ENCODE peak calls at places on chromosomes 16 and 17, in six cellular contexts. One of them, this sample, is unnamed.

GRCh38 chr16:17260271-17260849 is 210.4 kb downstream of the XYLT1 start:
- DNase-seq in aorta: no peak
- DNase-seq in stomach: no peak
- DNase-seq in mammary epithelial cell: no peak
- DNase-seq in cardiac muscle cell: no peak
- DNase-seq in effector memory CD4-positive, alpha-beta T cell: no peak
- DNase-seq in this sample: no peak

GRCh38 chr16:71421911-71422310 is 19.9 kb downstream of the TLE7 start:
- DNase-seq in aorta: no peak
- DNase-seq in stomach: no peak
- DNase-seq in mammary epithelial cell: peak
- DNase-seq in cardiac muscle cell: peak
- DNase-seq in effector memory CD4-positive, alpha-beta T cell: no peak
- DNase-seq in this sample: no peak

GRCh38 chr17:80793421-80793820 is 198.2 kb upstream of the CHMP6 start:
- DNase-seq in aorta: peak
- DNase-seq in stomach: no peak
- DNase-seq in mammary epithelial cell: no peak
- DNase-seq in cardiac muscle cell: no peak
- DNase-seq in effector memory CD4-positive, alpha-beta T cell: no peak
- DNase-seq in this sample: no peak

GRCh38 chr16:46721885-46722284 is 26.3 kb downstream of the MYLK3 start:
- DNase-seq in aorta: no peak
- DNase-seq in stomach: no peak
- DNase-seq in mammary epithelial cell: no peak
- DNase-seq in cardiac muscle cell: no peak
- DNase-seq in effector memory CD4-positive, alpha-beta T cell: no peak
- DNase-seq in this sample: no peak

GRCh38 chr17:63702223-63702577 is 2.3 kb upstream of the LIMD2 start:
- DNase-seq in aorta: no peak
- DNase-seq in stomach: peak
- DNase-seq in mammary epithelial cell: no peak
- DNase-seq in cardiac muscle cell: no peak
- DNase-seq in effector memory CD4-positive, alpha-beta T cell: peak
- DNase-seq in this sample: peak

GRCh38 chr17:47066841-47067682 is 88.0 kb upstream of the RPRML start:
- DNase-seq in aorta: peak
- DNase-seq in stomach: peak
- DNase-seq in mammary epithelial cell: peak
- DNase-seq in cardiac muscle cell: peak
- DNase-seq in effector memory CD4-positive, alpha-beta T cell: peak
- DNase-seq in this sample: peak

GRCh38 chr17:32936894-32937500 is 9.0 kb downstream of the TMEM98 start:
- DNase-seq in aorta: peak
- DNase-seq in stomach: peak
- DNase-seq in mammary epithelial cell: peak
- DNase-seq in cardiac muscle cell: peak
- DNase-seq in effector memory CD4-positive, alpha-beta T cell: peak
- DNase-seq in this sample: peak

GRCh38 chr16:66247516-66248089 is 118.9 kb upstream of the CDH5 start:
- DNase-seq in aorta: peak
- DNase-seq in stomach: no peak
- DNase-seq in mammary epithelial cell: no peak
- DNase-seq in cardiac muscle cell: no peak
- DNase-seq in effector memory CD4-positive, alpha-beta T cell: no peak
- DNase-seq in this sample: no peak

GRCh38 chr17:5530265-5530782 is 44.0 kb downstream of the MIS12 start:
- DNase-seq in aorta: no peak
- DNase-seq in stomach: no peak
- DNase-seq in mammary epithelial cell: no peak
- DNase-seq in cardiac muscle cell: no peak
- DNase-seq in effector memory CD4-positive, alpha-beta T cell: no peak
- DNase-seq in this sample: no peak

GRCh38 chr17:50861334-50861676 is 4.8 kb downstream of the TOB1 start:
- DNase-seq in aorta: no peak
- DNase-seq in stomach: no peak
- DNase-seq in mammary epithelial cell: no peak
- DNase-seq in cardiac muscle cell: no peak
- DNase-seq in effector memory CD4-positive, alpha-beta T cell: no peak
- DNase-seq in this sample: no peak

GRCh38 chr16:48393843-48394703 is 8.9 kb upstream of the SIAH1 start:
- DNase-seq in aorta: no peak
- DNase-seq in stomach: no peak
- DNase-seq in mammary epithelial cell: peak
- DNase-seq in cardiac muscle cell: no peak
- DNase-seq in effector memory CD4-positive, alpha-beta T cell: no peak
- DNase-seq in this sample: no peak

GRCh38 chr16:7509919-7510705 is 177.5 kb downstream of the RBFOX1 start:
- DNase-seq in aorta: no peak
- DNase-seq in stomach: no peak
- DNase-seq in mammary epithelial cell: no peak
- DNase-seq in cardiac muscle cell: no peak
- DNase-seq in effector memory CD4-positive, alpha-beta T cell: no peak
- DNase-seq in this sample: no peak

GRCh38 chr16:81994485-81994884 is 16.8 kb downstream of the SDR42E1 start:
- DNase-seq in aorta: no peak
- DNase-seq in stomach: no peak
- DNase-seq in mammary epithelial cell: no peak
- DNase-seq in cardiac muscle cell: no peak
- DNase-seq in effector memory CD4-positive, alpha-beta T cell: no peak
- DNase-seq in this sample: no peak

GRCh38 chr16:66363196-66363777 is 3.2 kb upstream of the CDH5 start:
- DNase-seq in aorta: no peak
- DNase-seq in stomach: no peak
- DNase-seq in mammary epithelial cell: no peak
- DNase-seq in cardiac muscle cell: no peak
- DNase-seq in effector memory CD4-positive, alpha-beta T cell: no peak
- DNase-seq in this sample: no peak

DNA sequence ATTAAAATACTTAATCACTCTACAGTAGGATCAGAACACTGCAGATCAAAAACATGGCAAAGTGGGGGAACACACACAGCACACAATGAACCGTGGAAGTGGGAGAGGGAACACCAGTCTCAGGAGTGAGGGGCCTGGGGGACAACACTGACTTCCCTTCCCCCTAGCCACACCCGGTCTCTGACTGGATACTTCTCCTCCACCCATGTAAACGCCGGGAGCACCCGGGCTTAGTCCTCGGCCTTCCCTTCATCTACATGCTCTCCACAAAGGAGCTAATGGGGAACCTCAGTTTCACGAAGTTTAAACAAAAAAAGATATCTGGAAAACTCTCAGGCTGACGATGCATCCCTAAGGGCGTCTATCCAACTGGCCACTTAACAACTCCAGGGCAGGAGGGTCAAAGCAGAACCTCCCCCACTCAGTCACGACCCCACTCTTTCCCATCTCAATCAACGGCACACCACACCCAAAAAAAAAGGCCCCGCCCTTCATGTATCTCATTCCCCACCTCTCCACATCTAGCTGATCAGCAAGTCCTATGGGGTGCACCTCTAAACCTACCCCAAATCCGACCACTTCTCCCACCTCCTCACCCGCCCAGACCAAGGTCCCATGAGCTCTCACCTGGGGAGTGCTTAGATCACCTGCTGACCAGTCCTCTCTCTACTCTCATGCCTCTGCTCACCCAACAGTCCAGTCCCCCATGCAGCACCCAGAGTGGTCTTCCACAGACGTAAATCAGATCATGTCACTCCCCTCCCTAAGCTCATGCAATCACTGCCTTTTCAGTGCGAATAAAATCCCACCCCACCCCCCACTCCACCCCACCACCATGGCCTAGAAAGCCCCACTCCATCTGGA is 7.4 kb downstream of the ZDHHC7 start:
- DNase-seq in aorta: peak
- DNase-seq in stomach: no peak
- DNase-seq in mammary epithelial cell: no peak
- DNase-seq in cardiac muscle cell: no peak
- DNase-seq in effector memory CD4-positive, alpha-beta T cell: no peak
- DNase-seq in this sample: no peak
- H3K27ac ChIP-seq in aorta: peak
- H3K27ac ChIP-seq in stomach: peak
- H3K27ac ChIP-seq in mammary epithelial cell: peak
- H3K27ac ChIP-seq in cardiac muscle cell: peak
- H3K27ac ChIP-seq in effector memory CD4-positive, alpha-beta T cell: no peak
- H3K27ac ChIP-seq in this sample: peak

DNA sequence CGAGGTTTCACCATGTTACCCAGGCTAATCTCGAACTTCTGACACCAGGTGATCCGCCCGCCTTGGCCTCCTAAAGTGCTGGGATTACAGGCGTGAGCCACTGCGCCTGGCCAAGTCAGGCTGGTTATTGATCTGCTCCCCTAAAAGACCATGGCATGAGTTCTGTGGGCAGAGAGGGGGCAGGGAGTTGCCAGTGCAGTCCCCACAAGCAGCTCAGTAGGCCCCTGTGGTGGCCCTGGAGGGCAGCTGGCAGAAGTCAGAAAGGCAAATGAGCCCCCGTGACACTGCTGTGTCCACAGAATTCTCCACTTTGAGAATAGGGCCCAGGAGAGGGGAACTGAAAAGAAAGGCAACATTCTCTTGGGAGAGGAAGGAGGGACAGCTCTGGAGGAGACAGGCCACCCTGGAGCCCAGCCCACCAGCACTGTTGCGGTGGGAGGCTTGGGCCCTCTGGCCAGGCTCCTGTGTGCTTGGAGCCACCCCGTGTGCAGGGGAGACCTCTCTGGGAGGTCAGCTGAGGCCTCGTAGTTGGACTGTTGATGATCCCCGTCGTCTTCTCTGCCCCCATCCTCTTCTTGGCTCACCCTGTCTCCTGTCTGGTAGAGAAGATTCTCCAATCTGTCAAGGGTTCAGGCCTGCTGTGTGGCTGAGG is 2.1 kb upstream of the AMDHD2 start:
- DNase-seq in aorta: no peak
- DNase-seq in stomach: no peak
- DNase-seq in mammary epithelial cell: no peak
- DNase-seq in cardiac muscle cell: no peak
- DNase-seq in effector memory CD4-positive, alpha-beta T cell: no peak
- DNase-seq in this sample: no peak
- H3K27ac ChIP-seq in aorta: no peak
- H3K27ac ChIP-seq in stomach: peak
- H3K27ac ChIP-seq in mammary epithelial cell: no peak
- H3K27ac ChIP-seq in cardiac muscle cell: no peak
- H3K27ac ChIP-seq in effector memory CD4-positive, alpha-beta T cell: no peak
- H3K27ac ChIP-seq in this sample: peak

GRCh38 chr16:4460936-4461249 is 13.5 kb downstream of the NMRAL1 start:
- DNase-seq in aorta: no peak
- DNase-seq in stomach: no peak
- DNase-seq in mammary epithelial cell: no peak
- DNase-seq in cardiac muscle cell: no peak
- DNase-seq in effector memory CD4-positive, alpha-beta T cell: no peak
- DNase-seq in this sample: no peak
- H3K27ac ChIP-seq in aorta: no peak
- H3K27ac ChIP-seq in stomach: no peak
- H3K27ac ChIP-seq in mammary epithelial cell: no peak
- H3K27ac ChIP-seq in cardiac muscle cell: no peak
- H3K27ac ChIP-seq in effector memory CD4-positive, alpha-beta T cell: no peak
- H3K27ac ChIP-seq in this sample: no peak

DNA sequence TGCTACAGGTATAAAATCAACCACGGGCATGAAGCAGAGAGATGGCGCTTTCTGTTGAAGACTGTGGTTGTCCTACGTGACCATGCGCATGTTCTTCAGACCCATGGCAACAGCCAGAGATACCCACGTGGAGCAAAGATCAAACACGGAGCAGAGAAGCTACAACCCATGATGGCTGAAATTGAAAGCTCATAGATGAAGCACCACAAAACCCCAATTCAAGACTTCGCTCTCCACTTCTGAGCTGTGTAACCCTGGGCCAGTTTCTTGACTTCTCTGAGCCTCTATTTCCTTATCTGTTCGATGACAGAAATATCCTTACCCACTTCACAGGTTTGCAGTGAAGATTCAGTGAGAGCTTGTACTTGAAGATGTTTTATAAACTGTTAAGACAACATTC is 49.6 kb downstream of the C16orf95 start:
- DNase-seq in aorta: no peak
- DNase-seq in stomach: no peak
- DNase-seq in mammary epithelial cell: no peak
- DNase-seq in cardiac muscle cell: no peak
- DNase-seq in effector memory CD4-positive, alpha-beta T cell: no peak
- DNase-seq in this sample: no peak
- H3K27ac ChIP-seq in aorta: no peak
- H3K27ac ChIP-seq in stomach: no peak
- H3K27ac ChIP-seq in mammary epithelial cell: no peak
- H3K27ac ChIP-seq in cardiac muscle cell: peak
- H3K27ac ChIP-seq in effector memory CD4-positive, alpha-beta T cell: no peak
- H3K27ac ChIP-seq in this sample: no peak

GRCh38 chr16:14215941-14216340 is 144.8 kb downstream of the MRTFB start:
- DNase-seq in aorta: no peak
- DNase-seq in stomach: no peak
- DNase-seq in mammary epithelial cell: no peak
- DNase-seq in cardiac muscle cell: no peak
- DNase-seq in effector memory CD4-positive, alpha-beta T cell: no peak
- DNase-seq in this sample: no peak

GRCh38 chr16:14223632-14224031 is 152.5 kb downstream of the MRTFB start:
- DNase-seq in aorta: no peak
- DNase-seq in stomach: no peak
- DNase-seq in mammary epithelial cell: no peak
- DNase-seq in cardiac muscle cell: no peak
- DNase-seq in effector memory CD4-positive, alpha-beta T cell: no peak
- DNase-seq in this sample: no peak

GRCh38 chr16:14225457-14225856 is 154.3 kb downstream of the MRTFB start:
- DNase-seq in aorta: no peak
- DNase-seq in stomach: no peak
- DNase-seq in mammary epithelial cell: no peak
- DNase-seq in cardiac muscle cell: no peak
- DNase-seq in effector memory CD4-positive, alpha-beta T cell: no peak
- DNase-seq in this sample: no peak

GRCh38 chr16:14219983-14220382 is 148.9 kb downstream of the MRTFB start:
- DNase-seq in aorta: no peak
- DNase-seq in stomach: no peak
- DNase-seq in mammary epithelial cell: no peak
- DNase-seq in cardiac muscle cell: no peak
- DNase-seq in effector memory CD4-positive, alpha-beta T cell: no peak
- DNase-seq in this sample: no peak
- H3K27ac ChIP-seq in aorta: no peak
- H3K27ac ChIP-seq in stomach: no peak
- H3K27ac ChIP-seq in mammary epithelial cell: no peak
- H3K27ac ChIP-seq in cardiac muscle cell: peak
- H3K27ac ChIP-seq in effector memory CD4-positive, alpha-beta T cell: no peak
- H3K27ac ChIP-seq in this sample: no peak